ENCODE peak calls at places on chromosome 15, in seven cellular contexts. One of them, this sample, is unnamed.

GRCh38 chr15:101497484-101498034 is 8.1 kb upstream of the PCSK6 start:
- DNase-seq in astrocyte of the spinal cord: no peak
- DNase-seq in DMS153: no peak
- DNase-seq in SK-MEL-5: no peak
- DNase-seq in non-pigmented ciliary epithelial cell: no peak
- DNase-seq in PC-3: no peak
- DNase-seq in HTR-8/SVneo: no peak
- DNase-seq in this sample: no peak

GRCh38 chr15:80420658-80421057 is 16.5 kb downstream of the ARNT2 start:
- DNase-seq in astrocyte of the spinal cord: no peak
- DNase-seq in DMS153: no peak
- DNase-seq in SK-MEL-5: no peak
- DNase-seq in non-pigmented ciliary epithelial cell: no peak
- DNase-seq in PC-3: no peak
- DNase-seq in HTR-8/SVneo: no peak
- DNase-seq in this sample: no peak

GRCh38 chr15:46312133-46312740 is 677.4 kb downstream of the SQOR start:
- DNase-seq in astrocyte of the spinal cord: peak
- DNase-seq in DMS153: peak
- DNase-seq in SK-MEL-5: peak
- DNase-seq in non-pigmented ciliary epithelial cell: peak
- DNase-seq in PC-3: peak
- DNase-seq in HTR-8/SVneo: peak
- DNase-seq in this sample: peak

GRCh38 chr15:101295607-101296225 is 668 bp upstream of the SNRPA1 start:
- DNase-seq in astrocyte of the spinal cord: peak
- DNase-seq in DMS153: no peak
- DNase-seq in SK-MEL-5: no peak
- DNase-seq in non-pigmented ciliary epithelial cell: no peak
- DNase-seq in PC-3: peak
- DNase-seq in HTR-8/SVneo: no peak
- DNase-seq in this sample: peak

GRCh38 chr15:88938802-88939485 is 25.8 kb upstream of the MFGE8 start:
- DNase-seq in astrocyte of the spinal cord: no peak
- DNase-seq in DMS153: no peak
- DNase-seq in SK-MEL-5: no peak
- DNase-seq in non-pigmented ciliary epithelial cell: no peak
- DNase-seq in PC-3: no peak
- DNase-seq in HTR-8/SVneo: no peak
- DNase-seq in this sample: peak

GRCh38 chr15:57457726-57458125 is 81.4 kb downstream of the CGNL1 start:
- DNase-seq in astrocyte of the spinal cord: peak
- DNase-seq in DMS153: no peak
- DNase-seq in SK-MEL-5: no peak
- DNase-seq in non-pigmented ciliary epithelial cell: no peak
- DNase-seq in PC-3: no peak
- DNase-seq in HTR-8/SVneo: no peak
- DNase-seq in this sample: no peak

GRCh38 chr15:98413973-98414546 is 234.3 kb upstream of the IGF1R start:
- DNase-seq in astrocyte of the spinal cord: no peak
- DNase-seq in DMS153: no peak
- DNase-seq in SK-MEL-5: no peak
- DNase-seq in non-pigmented ciliary epithelial cell: no peak
- DNase-seq in PC-3: no peak
- DNase-seq in HTR-8/SVneo: no peak
- DNase-seq in this sample: no peak

GRCh38 chr15:95284487-95284886 is 1046.0 kb upstream of the NR2F2 start:
- DNase-seq in astrocyte of the spinal cord: no peak
- DNase-seq in DMS153: no peak
- DNase-seq in SK-MEL-5: no peak
- DNase-seq in non-pigmented ciliary epithelial cell: no peak
- DNase-seq in PC-3: no peak
- DNase-seq in HTR-8/SVneo: no peak
- DNase-seq in this sample: no peak

GRCh38 chr15:75694241-75695182 is 18.1 kb downstream of the CSPG4 start:
- DNase-seq in astrocyte of the spinal cord: peak
- DNase-seq in DMS153: peak
- DNase-seq in SK-MEL-5: no peak
- DNase-seq in non-pigmented ciliary epithelial cell: peak
- DNase-seq in PC-3: peak
- DNase-seq in HTR-8/SVneo: peak
- DNase-seq in this sample: peak

GRCh38 chr15:90906181-90906849 is 3.2 kb downstream of the MAN2A2 start:
- DNase-seq in astrocyte of the spinal cord: no peak
- DNase-seq in DMS153: no peak
- DNase-seq in SK-MEL-5: no peak
- DNase-seq in non-pigmented ciliary epithelial cell: no peak
- DNase-seq in PC-3: no peak
- DNase-seq in HTR-8/SVneo: no peak
- DNase-seq in this sample: no peak

GRCh38 chr15:81270781-81271491 is 53.0 kb downstream of the STARD5 start:
- DNase-seq in astrocyte of the spinal cord: no peak
- DNase-seq in DMS153: no peak
- DNase-seq in SK-MEL-5: no peak
- DNase-seq in non-pigmented ciliary epithelial cell: no peak
- DNase-seq in PC-3: peak
- DNase-seq in HTR-8/SVneo: no peak
- DNase-seq in this sample: no peak

GRCh38 chr15:99344639-99345038 is 93.4 kb downstream of the LRRC28 start:
- DNase-seq in astrocyte of the spinal cord: no peak
- DNase-seq in DMS153: no peak
- DNase-seq in SK-MEL-5: no peak
- DNase-seq in non-pigmented ciliary epithelial cell: no peak
- DNase-seq in PC-3: no peak
- DNase-seq in HTR-8/SVneo: no peak
- DNase-seq in this sample: no peak

GRCh38 chr15:56295433-56295832 is 51.8 kb upstream of the RFX7 start:
- DNase-seq in astrocyte of the spinal cord: no peak
- DNase-seq in DMS153: no peak
- DNase-seq in SK-MEL-5: peak
- DNase-seq in non-pigmented ciliary epithelial cell: no peak
- DNase-seq in PC-3: peak
- DNase-seq in HTR-8/SVneo: no peak
- DNase-seq in this sample: no peak

GRCh38 chr15:59148160-59148810 is 43.3 kb downstream of the CCNB2 start:
- DNase-seq in astrocyte of the spinal cord: no peak
- DNase-seq in DMS153: no peak
- DNase-seq in SK-MEL-5: no peak
- DNase-seq in non-pigmented ciliary epithelial cell: no peak
- DNase-seq in PC-3: no peak
- DNase-seq in HTR-8/SVneo: no peak
- DNase-seq in this sample: no peak

GRCh38 chr15:38085104-38085503 is 150.7 kb downstream of the TMCO5A start:
- DNase-seq in astrocyte of the spinal cord: no peak
- DNase-seq in DMS153: no peak
- DNase-seq in SK-MEL-5: no peak
- DNase-seq in non-pigmented ciliary epithelial cell: no peak
- DNase-seq in PC-3: no peak
- DNase-seq in HTR-8/SVneo: no peak
- DNase-seq in this sample: peak

GRCh38 chr15:47717036-47717611 is at the start of gene SEMA6D:
- DNase-seq in astrocyte of the spinal cord: peak
- DNase-seq in DMS153: peak
- DNase-seq in SK-MEL-5: peak
- DNase-seq in non-pigmented ciliary epithelial cell: no peak
- DNase-seq in PC-3: peak
- DNase-seq in HTR-8/SVneo: peak
- DNase-seq in this sample: peak